ENCODE peak calls at places on chromosomes 2 and 18, in four cellular contexts. P is A549, K is posterior vena cava, U is NCI-H187 treated with DMSO at 0.1 percent for 48 hours. I is an unnamed sample.

GRCh38 chr2:38433607-38433975 is 56.5 kb upstream of the ATL2 start:
- DNase-seq in U (no peak), P (no peak), K (no peak), I (no peak)

GRCh38 chr2:9879455-9880194 is 36.4 kb downstream of the TAF1B start:
- DNase-seq in U (no peak), K (no peak), P (no peak), I (no peak)

GRCh38 chr18:59719533-59720325 is 22.5 kb upstream of the CCBE1 start:
- DNase-seq in P (no peak), K (no peak), U (no peak), I (no peak)

GRCh38 chr2:105186967-105187498 is 54.5 kb upstream of the GPR45 start:
- DNase-seq in P (no peak), K (no peak), U (no peak), I (no peak)

GRCh38 chr2:111919362-111919761 is 21.0 kb downstream of the MERTK start:
- DNase-seq in U (no peak), K (no peak), P (no peak), I (no peak)

GRCh38 chr18:27869735-27870134 is 307.2 kb downstream of the CDH2 start:
- DNase-seq in P (no peak), U (no peak), K (no peak), I (no peak)

GRCh38 chr2:178761759-178762371 is 45.4 kb downstream of the TTN start:
- DNase-seq in U (no peak), P (peak; percentile 6), K (no peak), I (peak; percentile 60)

GRCh38 chr2:188291617-188292445 is at the start of gene GULP1:
- DNase-seq in P (peak; percentile 47), K (peak; percentile 90), U (no peak), I (peak; percentile 62)

GRCh38 chr2:189305291-189305943 is 125.9 kb upstream of the COL5A2 start:
- DNase-seq in U (no peak), K (no peak), P (no peak), I (no peak)

GRCh38 chr2:48144777-48145176 is 238.5 kb upstream of the FBXO11 start:
- DNase-seq in P (no peak), U (no peak), K (no peak), I (no peak)

GRCh38 chr2:204108301-204108700 is 171.7 kb downstream of the ICOS start:
- DNase-seq in U (no peak), K (no peak), P (peak; percentile 16), I (peak; percentile 19)

I was measured in Ammon's horn.